ENCODE peak calls at places on chromosomes 1 and 21, in four cellular contexts. D, G, P and M are unnamed samples.

GRCh38 chr21:43697758-43698643 is 20.9 kb upstream of the PDXK start:
- DNase-seq in D (no peak), G (no peak), P (no peak), M (no peak)

GRCh38 chr1:116569776-116570357 is 959 bp downstream of the CD58 start:
- DNase-seq in D (no peak), G (peak; percentile 27), P (peak; percentile 66), M (no peak)

GRCh38 chr21:39014751-39015150 is 168.5 kb downstream of the PSMG1 start:
- DNase-seq in D (peak; percentile 88), G (no peak), P (peak; percentile 93), M (no peak)

GRCh38 chr21:27555996-27556395 is 589.1 kb upstream of the ADAMTS5 start:
- DNase-seq in D (no peak), G (no peak), P (no peak), M (no peak)

GRCh38 chr1:205480349-205481278 is 23.9 kb upstream of the CDK18 start:
- DNase-seq in D (no peak), G (no peak), P (no peak), M (no peak)

GRCh38 chr1:99264201-99265021 is at the start of gene PLPPR4:
- DNase-seq in D (peak; percentile 4), G (peak; percentile 12), P (peak; percentile 42), M (no peak)

GRCh38 chr1:999797-1000356 is at the start of gene HES4:
- DNase-seq in D (peak; percentile 82), G (peak; percentile 84), P (peak; percentile 97), M (no peak)

GRCh38 chr1:115665319-115665718 is 23.5 kb downstream of the VANGL1 start:
- DNase-seq in D (peak; percentile 58), G (no peak), P (peak; percentile 96), M (no peak)

GRCh38 chr1:211697356-211697755 is 21.9 kb upstream of the NEK2 start:
- DNase-seq in D (no peak), G (no peak), P (no peak), M (peak; percentile 85)

GRCh38 chr1:206821493-206821892 is 43.9 kb upstream of the IL20 start:
- DNase-seq in D (no peak), G (no peak), P (no peak), M (no peak)

GRCh38 chr1:102262994-102263393 is 266.3 kb upstream of the OLFM3 start:
- DNase-seq in D (no peak), G (no peak), P (no peak), M (no peak)

GRCh38 chr1:42533101-42533863 is 70.2 kb downstream of the CCDC30 start:
- DNase-seq in D (peak; percentile 33), G (no peak), P (no peak), M (no peak)

GRCh38 chr1:65979645-65980044 is 186.9 kb downstream of the PDE4B start:
- DNase-seq in D (no peak), G (no peak), P (no peak), M (no peak)

GRCh38 chr1:45585496-45586075 is 1.7 kb downstream of the NASP start:
- DNase-seq in D (no peak), G (no peak), P (no peak), M (no peak)

GRCh38 chr1:155241069-155241679 is 14.1 kb downstream of the ENTREP3 start:
- DNase-seq in D (peak; percentile 72), G (peak; percentile 67), P (peak; percentile 89), M (peak; percentile 91)

GRCh38 chr1:44808938-44809917 is 905 bp downstream of the BTBD19 start:
- DNase-seq in D (no peak), G (no peak), P (no peak), M (peak; percentile 62)

GRCh38 chr1:112359961-112360767 is 35.9 kb upstream of the CTTNBP2NL start:
- DNase-seq in D (peak; percentile 43), G (no peak), P (no peak), M (no peak)

GRCh38 chr1:181189245-181189644 is 100.7 kb downstream of the IER5 start:
- DNase-seq in D (no peak), G (no peak), P (no peak), M (no peak)

GRCh38 chr1:243786546-243786945 is 63.5 kb downstream of the AKT3 start:
- DNase-seq in D (peak; percentile 9), G (no peak), P (peak; percentile 65), M (no peak)

GRCh38 chr21:46340998-46341397 is 17.0 kb downstream of the PCNT start:
- DNase-seq in D (no peak), G (no peak), P (no peak), M (no peak)

GRCh38 chr1:30748098-30748698 is 9.4 kb downstream of the LAPTM5 start:
- DNase-seq in D (peak; percentile 74), G (no peak), P (no peak), M (peak; percentile 48)

GRCh38 chr1:241815957-241816356 is 32.0 kb upstream of the EXO1 start:
- DNase-seq in D (no peak), G (no peak), P (no peak), M (no peak)

GRCh38 chr1:233512538-233512937 is 101.4 kb upstream of the KCNK1 start:
- DNase-seq in D (no peak), G (no peak), P (peak; percentile 77), M (no peak)

GRCh38 chr1:115341948-115342347 is 3.9 kb upstream of the NGF start:
- DNase-seq in D (no peak), G (no peak), P (no peak), M (no peak)

GRCh38 chr1:43625063-43625780 is 24.7 kb upstream of the KDM4A start:
- DNase-seq in D (no peak), G (no peak), P (no peak), M (no peak)

GRCh38 chr1:229410692-229411433 is 23.0 kb downstream of the ACTA1 start:
- DNase-seq in D (peak; percentile 43), G (no peak), P (peak; percentile 72), M (peak; percentile 38)

GRCh38 chr1:48061162-48062136 is 64.3 kb upstream of the TRABD2B start:
- DNase-seq in D (peak; percentile 55), G (peak; percentile 45), P (peak; percentile 78), M (peak; percentile 84)

GRCh38 chr1:96598416-96599168 is 123.0 kb upstream of the PTBP2 start:
- DNase-seq in D (no peak), G (no peak), P (no peak), M (no peak)

GRCh38 chr1:214514032-214514818 is 37.2 kb downstream of the PTPN14 start:
- DNase-seq in D (no peak), G (no peak), P (peak; percentile 67), M (no peak)
- H3K9ac ChIP-seq in D (no peak overlapping the region), G (no peak overlapping the region), P (no peak overlapping the region), M (no peak overlapping the region)

DNA sequence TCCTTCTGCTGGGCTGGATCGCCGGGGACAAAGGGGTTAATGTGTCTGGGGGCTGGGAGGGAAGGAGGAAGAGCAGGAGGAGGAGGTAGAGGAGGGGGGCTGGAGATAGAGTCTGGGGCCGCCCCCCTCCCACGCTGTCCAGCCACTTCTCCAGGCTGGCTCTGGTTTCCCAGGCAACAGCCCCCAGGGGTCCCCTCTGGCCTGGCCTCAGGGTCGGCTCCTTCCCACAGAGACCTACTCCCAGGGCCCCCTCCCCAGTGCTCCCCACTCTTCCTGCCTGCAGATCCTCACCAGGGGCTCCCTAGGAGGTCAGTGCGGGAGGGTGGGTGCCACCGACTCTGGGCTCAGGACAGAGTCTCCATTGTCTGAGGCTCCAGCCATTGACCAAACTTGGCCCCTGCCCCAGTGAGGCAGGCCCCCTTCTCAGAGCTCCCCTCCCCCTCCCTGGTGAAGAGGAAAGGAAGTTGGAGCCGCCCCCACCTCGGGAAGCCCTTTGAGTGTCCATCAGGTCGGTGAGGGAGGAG is 34.1 kb downstream of the ARHGEF10L start:
- DNase-seq in D (no peak), G (no peak), P (no peak), M (no peak)
- H3K4me2 ChIP-seq in D (no peak overlapping the region), G (no peak overlapping the region), P (no peak overlapping the region), M (no peak overlapping the region)

GRCh38 chr1:235041201-235041600 is 87.4 kb downstream of the TOMM20 start:
- DNase-seq in D (no peak), G (no peak), P (no peak), M (no peak)
- H3K27me3 ChIP-seq in D (no peaks in the 10 kb centered on the region), G (no peaks in the 10 kb centered on the region), P (no peaks in the 10 kb centered on the region), M (no peaks in the 10 kb centered on the region)

DNA sequence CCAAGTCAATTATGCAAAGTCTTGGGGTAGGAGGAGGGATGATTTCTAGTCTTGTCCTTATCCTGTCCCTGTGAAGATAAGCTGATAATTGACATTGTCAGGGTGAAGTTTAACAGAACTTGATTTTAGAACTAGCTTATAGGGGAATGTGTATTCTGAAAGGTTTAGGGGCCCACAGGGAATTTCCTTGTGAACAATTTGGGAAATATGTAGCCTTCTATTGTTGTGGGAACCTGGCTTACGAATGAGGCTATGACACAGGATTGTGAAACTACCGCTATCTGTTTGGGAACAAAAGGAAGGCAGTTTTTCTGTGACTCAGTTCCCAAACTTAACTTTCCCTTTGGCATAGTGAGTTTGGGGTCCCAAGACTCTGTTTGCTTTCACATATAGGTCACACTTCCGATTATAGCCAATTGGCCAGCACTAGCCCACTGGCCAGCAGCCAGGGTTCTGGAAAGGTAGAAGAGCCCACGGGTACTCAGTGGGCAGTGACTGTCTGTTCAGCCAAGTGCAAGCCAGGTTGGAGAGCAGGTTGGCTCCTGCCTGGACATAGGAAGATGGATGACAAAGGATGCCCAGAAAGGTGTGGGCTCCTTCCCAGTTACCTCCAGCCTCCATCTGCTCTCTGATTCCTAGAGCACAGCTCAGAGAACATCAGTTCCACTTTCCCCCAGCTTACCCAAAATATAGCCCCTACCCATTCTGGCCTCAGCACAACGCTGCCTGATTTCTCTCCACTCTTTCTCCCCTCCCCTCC is 35.5 kb downstream of the H3-3A start:
- DNase-seq in D (peak; percentile 89), G (no peak), P (peak; percentile 94), M (no peak)
- H3K9ac ChIP-seq in D (no peak overlapping the region), G (no peak overlapping the region), P (peak overlapping the region; percentile 56), M (no peak overlapping the region)

DNA sequence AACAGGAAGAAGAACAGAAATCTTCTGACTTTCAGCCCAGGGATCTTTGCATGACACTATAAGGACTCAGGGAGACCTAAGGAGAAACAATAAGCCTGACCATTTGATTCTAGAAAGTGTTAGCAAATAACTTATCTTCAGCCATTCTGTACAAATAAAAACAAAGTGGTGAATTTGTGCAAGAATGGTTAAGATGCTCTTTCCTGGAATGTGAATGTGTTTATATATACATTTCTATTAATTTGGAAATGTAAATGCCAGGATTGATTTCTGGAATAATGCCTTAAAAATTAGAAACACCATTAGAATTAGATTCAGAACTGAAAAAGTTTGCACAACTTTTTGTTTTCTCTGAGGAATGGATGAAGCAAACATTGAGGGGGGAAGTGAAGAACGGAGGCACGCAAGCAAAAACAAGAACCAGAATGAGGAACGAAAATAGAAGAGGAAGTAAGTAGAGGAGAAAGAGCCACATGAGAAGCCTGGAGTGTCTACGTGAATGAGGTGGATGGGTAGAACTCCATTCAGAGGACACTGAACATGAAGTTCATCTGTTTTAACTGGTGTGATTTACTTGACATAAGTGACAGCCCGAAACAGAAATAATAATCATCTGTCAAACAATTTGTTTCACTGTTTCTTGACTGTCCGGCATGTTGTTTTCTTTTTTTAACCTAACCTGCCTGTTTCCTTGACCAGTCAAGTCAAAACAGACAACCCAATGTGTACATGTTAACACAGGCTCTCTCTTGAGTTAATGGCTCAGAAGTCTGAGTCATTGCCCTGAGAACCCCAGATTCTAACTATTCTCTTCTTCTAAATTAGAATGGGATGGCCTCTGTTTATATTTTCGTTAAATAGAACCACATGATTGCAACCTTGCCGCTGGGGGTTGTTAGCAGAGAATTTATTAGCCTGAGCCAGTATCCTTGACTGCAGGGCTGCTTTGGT is 152.1 kb downstream of the ZC3H11B start:
- DNase-seq in D (peak; percentile 63), G (no peak), P (no peak), M (peak; percentile 43)
- H3K4me2 ChIP-seq in D (no peak overlapping the region), G (no peak overlapping the region), P (no peak overlapping the region), M (no peak overlapping the region)